ENCODE peak calls at places on chromosomes 1 and 21, in seven cellular contexts. G is transverse colon, I is MM.1S, T is heart left ventricle, K is spleen, Q is WERI-Rb-1, V is IMR-90. D is an unnamed sample.

GRCh38 chr1:113124366-113124765 is 51.4 kb downstream of the LRIG2 start:
- DNase-seq in G (no peak), I (no peak), T (no peak), K (no peak), Q (no peak), V (no peak), D (peak; percentile 52)

GRCh38 chr1:245378352-245379144 is 223.8 kb downstream of the KIF26B start:
- DNase-seq in G (no peak), I (peak; percentile 42), T (no peak), K (no peak), Q (no peak), V (no peak), D (no peak)

GRCh38 chr1:39104158-39105060 is 78.3 kb downstream of the NDUFS5 start:
- DNase-seq in G (peak; percentile 34), I (no peak), T (peak; percentile 36), K (no peak), Q (peak; percentile 27), V (no peak), D (no peak)

GRCh38 chr1:161989108-161989507 is 34.6 kb downstream of the OLFML2B start:
- DNase-seq in G (no peak), I (no peak), T (no peak), K (no peak), Q (no peak), V (peak; percentile 11), D (no peak)

GRCh38 chr1:101618900-101619299 is 377.8 kb downstream of the OLFM3 start:
- DNase-seq in G (no peak), I (no peak), T (no peak), K (no peak), Q (no peak), V (no peak), D (no peak)

GRCh38 chr1:42186172-42186571 is 21.6 kb upstream of the GUCA2A start:
- DNase-seq in G (no peak), I (no peak), T (no peak), K (no peak), Q (no peak), V (peak; percentile 57), D (no peak)

GRCh38 chr1:925532-926421 is 2.1 kb downstream of the SAMD11 start:
- DNase-seq in G (no peak), I (no peak), T (no peak), K (no peak), Q (peak; percentile 75), V (peak; percentile 28), D (peak; percentile 77)

GRCh38 chr1:50368179-50369007 is 54.9 kb downstream of the DMRTA2 start:
- DNase-seq in G (peak; percentile 35), I (peak; percentile 26), T (no peak), K (no peak), Q (peak; percentile 53), V (peak; percentile 6), D (peak; percentile 63)

GRCh38 chr1:29549001-29549400 is 312.7 kb downstream of the PTPRU start:
- DNase-seq in G (no peak), I (no peak), T (no peak), K (peak; percentile 67), Q (no peak), V (no peak), D (no peak)

GRCh38 chr1:200979574-200980451 is 43.7 kb downstream of the KIF21B start:
- DNase-seq in G (peak; percentile 53), I (peak; percentile 58), T (no peak), K (peak; percentile 88), Q (peak; percentile 98), V (no peak), D (no peak)

GRCh38 chr1:39205102-39205780 is 746 bp downstream of the MACF1 start:
- DNase-seq in G (peak; percentile 23), I (peak; percentile 83), T (peak; percentile 67), K (peak; percentile 85), Q (no peak), V (peak; percentile 76), D (peak; percentile 40)

GRCh38 chr21:39728341-39728740 is 16.6 kb upstream of the IGSF5 start:
- DNase-seq in G (no peak), I (no peak), T (no peak), K (no peak), Q (no peak), V (no peak), D (no peak)

GRCh38 chr1:109667452-109668122 is at the start of gene GSTM2:
- DNase-seq in G (peak; percentile 93), I (peak; percentile 69), T (peak; percentile 96), K (peak; percentile 95), Q (peak; percentile 98), V (peak; percentile 77), D (peak; percentile 95)
- H3K27ac ChIP-seq in G (peak within 1 kb of the TSS; percentile 78), I (no peak within 1 kb of the TSS), T (peak within 1 kb of the TSS; percentile 68), K (no peak within 1 kb of the TSS), Q (no peak within 1 kb of the TSS), V (no peak within 1 kb of the TSS), D (no peak within 1 kb of the TSS)

GRCh38 chr1:21022279-21023040 is 154.2 kb downstream of the EIF4G3 start:
- DNase-seq in G (peak; percentile 63), I (peak; percentile 90), T (peak; percentile 43), K (no peak), Q (no peak), V (peak; percentile 99), D (peak; percentile 97)
- H3K4me3 ChIP-seq in G (no peak overlapping the region), I (peak overlapping the region; percentile 65), T (no peak overlapping the region), K (peak overlapping the region; percentile 25), Q (no peak overlapping the region), V (no peak overlapping the region), D (no peak overlapping the region)

GRCh38 chr1:23403355-23403734 is 21.2 kb downstream of the TCEA3 start:
- DNase-seq in G (no peak), I (no peak), T (no peak), K (no peak), Q (no peak), V (no peak), D (no peak)
- H3K27ac ChIP-seq in G (peak overlapping the region; percentile 86), I (no peak overlapping the region), T (peak overlapping the region; percentile 56), K (peak overlapping the region; percentile 38), Q (no peak overlapping the region), V (peak overlapping the region; percentile 30), D (peak overlapping the region; percentile 77)

GRCh38 chr1:154420961-154421924 is 16.1 kb downstream of the IL6R start:
- DNase-seq in G (no peak), I (no peak), T (no peak), K (peak; percentile 60), Q (no peak), V (no peak), D (no peak)

GRCh38 chr1:154418898-154419619 is 13.9 kb downstream of the IL6R start:
- DNase-seq in G (no peak), I (peak; percentile 31), T (no peak), K (peak; percentile 39), Q (no peak), V (no peak), D (no peak)

GRCh38 chr1:154420172-154420571 is 15.0 kb downstream of the IL6R start:
- DNase-seq in G (peak; percentile 78), I (peak; percentile 89), T (peak; percentile 91), K (peak; percentile 87), Q (no peak), V (peak; percentile 91), D (no peak)

GRCh38 chr1:154418062-154418897 is 13.1 kb downstream of the IL6R start:
- DNase-seq in G (peak; percentile 92), I (peak; percentile 96), T (no peak), K (no peak), Q (peak; percentile 96), V (no peak), D (no peak)

GRCh38 chr1:154419620-154420020 is 14.5 kb downstream of the IL6R start:
- DNase-seq in G (peak; percentile 79), I (peak; percentile 91), T (peak; percentile 92), K (peak; percentile 89), Q (peak; percentile 78), V (peak; percentile 95), D (no peak)
- H3K4me3 ChIP-seq in G (no peak overlapping the region), I (peak overlapping the region; percentile 20), T (peak overlapping the region; percentile 20), K (no peak overlapping the region), Q (no peak overlapping the region), V (no peak overlapping the region), D (no peak overlapping the region)

DNA sequence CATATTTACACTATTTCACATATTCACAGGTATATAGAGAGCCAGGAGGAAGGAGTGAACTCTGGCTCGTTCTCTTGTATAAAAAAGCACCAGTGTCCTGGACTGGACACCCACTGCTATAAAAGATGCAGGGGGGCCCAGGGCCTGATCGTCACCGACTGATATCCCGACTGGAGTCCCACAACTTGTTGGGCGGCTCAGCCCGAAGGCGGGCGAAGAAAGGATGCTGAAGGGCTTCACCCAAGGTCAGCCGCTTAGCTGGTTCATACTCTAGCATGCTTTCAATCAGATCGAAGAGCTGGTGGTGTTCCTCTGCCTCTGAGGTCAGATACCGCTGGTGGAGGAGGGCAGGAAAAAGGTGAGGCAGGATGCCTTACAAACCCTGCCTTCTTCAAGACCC is 907 bp upstream of the SCAMP3 start:
- DNase-seq in G (no peak), I (no peak), T (no peak), K (peak; percentile 75), Q (no peak), V (no peak), D (no peak)
- H3K27ac ChIP-seq in G (peak overlapping the region; percentile 89), I (no peak overlapping the region), T (peak overlapping the region; percentile 84), K (peak overlapping the region; percentile 89), Q (peak overlapping the region; percentile 80), V (no peak overlapping the region), D (peak overlapping the region; percentile 64)

DNA sequence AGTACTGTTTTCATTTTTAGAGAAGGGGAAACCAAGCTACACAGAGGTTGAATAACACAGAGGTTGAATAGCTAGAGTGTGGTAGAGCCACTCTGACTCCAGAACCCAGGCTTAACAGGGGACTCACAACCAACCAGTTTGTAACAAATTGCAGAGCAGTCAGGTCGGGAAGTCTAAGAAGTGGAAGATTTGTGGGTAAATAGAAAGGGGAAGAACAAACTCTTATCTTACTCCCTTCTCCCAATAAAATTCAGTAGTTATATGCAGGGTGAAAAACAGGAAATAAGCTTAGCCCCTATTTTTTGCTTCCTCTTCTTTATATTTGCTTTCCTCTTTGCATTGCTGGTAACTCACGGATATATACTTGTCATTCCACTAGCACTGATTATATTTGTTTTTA is 23.2 kb downstream of the CDC42 start:
- DNase-seq in G (no peak), I (no peak), T (no peak), K (no peak), Q (no peak), V (no peak), D (no peak)
- H3K4me3 ChIP-seq in G (no peak overlapping the region), I (no peak overlapping the region), T (no peak overlapping the region), K (peak overlapping the region; percentile 9), Q (no peak overlapping the region), V (no peak overlapping the region), D (no peak overlapping the region)

D was measured in cardiac muscle cell.